ENCODE peak calls at places on chromosomes 4 and X, in nine cellular contexts. H, C, K, X, Z, W, M, D and T are unnamed samples.

GRCh38 chrX:115344885-115345653 is 55.6 kb downstream of the LUZP4 start:
- DNase-seq in D (peak), W (peak), K (peak), X (peak), Z (peak), H (no peak), C (peak), M (no peak), T (peak)

GRCh38 chr4:113436360-113436759 is 325.2 kb downstream of the CAMK2D start:
- DNase-seq in K (peak), M (no peak), C (no peak), W (no peak), Z (peak), D (peak), H (no peak), X (peak), T (no peak)

GRCh38 chrX:138704101-138704500 is 7.4 kb downstream of the FGF13 start:
- DNase-seq in W (no peak), D (no peak), K (no peak), C (no peak), X (no peak), H (no peak), Z (no peak), M (no peak), T (no peak)

GRCh38 chrX:150409964-150410363 is 46.8 kb downstream of the MAMLD1 start:
- DNase-seq in W (no peak), Z (no peak), M (no peak), X (no peak), C (no peak), K (no peak), D (no peak), H (no peak), T (no peak)

GRCh38 chrX:24466025-24466424 is 939 bp downstream of the PDK3 start:
- DNase-seq in K (no peak), H (no peak), M (no peak), C (no peak), W (no peak), X (no peak), Z (no peak), D (no peak), T (no peak)

GRCh38 chrX:23511783-23512182 is 155.5 kb upstream of the PRDX4 start:
- DNase-seq in C (no peak), M (no peak), D (no peak), K (no peak), Z (no peak), X (no peak), H (no peak), W (peak), T (no peak)

GRCh38 chr4:183828125-183828524 is 77.0 kb upstream of the STOX2 start:
- DNase-seq in Z (no peak), W (no peak), X (no peak), D (peak), M (no peak), K (no peak), H (no peak), C (no peak), T (no peak)

GRCh38 chr4:6891436-6892170 is 18.0 kb upstream of the TBC1D14 start:
- DNase-seq in X (peak), D (no peak), W (no peak), K (peak), Z (no peak), M (no peak), H (no peak), C (no peak), T (no peak)

GRCh38 chrX:50707376-50707775 is 106.6 kb downstream of the SHROOM4 start:
- DNase-seq in M (no peak), H (no peak), C (no peak), W (no peak), D (peak), K (no peak), X (no peak), Z (peak), T (no peak)

GRCh38 chrX:101460669-101461068 is 24.6 kb upstream of the ARMCX4 start:
- DNase-seq in W (no peak), K (no peak), Z (no peak), C (no peak), M (no peak), D (no peak), H (no peak), X (peak), T (no peak)

GRCh38 chr4:163273922-163274321 is 58.5 kb downstream of the NPY1R start:
- DNase-seq in H (no peak), D (no peak), X (no peak), M (no peak), W (no peak), C (no peak), K (no peak), Z (no peak), T (no peak)

GRCh38 chr4:77395481-77395880 is 210.1 kb upstream of the CXCL13 start:
- DNase-seq in D (no peak), X (no peak), K (no peak), W (no peak), C (no peak), M (no peak), Z (no peak), H (no peak), T (no peak)

GRCh38 chrX:66015906-66016689 is 23.8 kb downstream of the VSIG4 start:
- DNase-seq in H (no peak), D (no peak), C (no peak), M (no peak), Z (no peak), W (no peak), X (no peak), K (no peak), T (no peak)

GRCh38 chr4:14749910-14750309 is 252.4 kb upstream of the CPEB2 start:
- DNase-seq in Z (no peak), H (no peak), K (peak), D (peak), M (peak), X (peak), W (no peak), C (no peak), T (no peak)